ENCODE peak calls at places on chromosomes 5 and 9, in eight cellular contexts. J is AG08396; X is GM12891; V is Calu3; W is brain microvascular endothelial cell; L is activated effector memory CD4-positive, alpha-beta T cell treated with anti-CD3 and anti-CD28 coated beads, Interleukin-2, amount 50 U/mL, for 16 hours; Q is NCI-H748 treated with DMSO at 0.1 percent for 48 hours; B is mesothelial cell of epicardium. U is an unnamed sample.

GRCh38 chr5:4879693-4880303 is 260.3 kb upstream of the ADAMTS16 start:
- DNase-seq in J (peak), X (peak), V (peak), W (peak), L (peak), Q (peak), B (no peak), U (peak)

GRCh38 chr9:129557192-129558036 is 63.5 kb downstream of the C9orf50 start:
- DNase-seq in J (no peak), X (no peak), V (peak), W (peak), L (no peak), Q (no peak), B (no peak), U (no peak)

GRCh38 chr9:70485273-70485858 is 70.9 kb upstream of the KLF9 start:
- DNase-seq in J (no peak), X (no peak), V (no peak), W (peak), L (no peak), Q (no peak), B (no peak), U (no peak)

GRCh38 chr5:160432188-160432587 is 10.5 kb downstream of the PTTG1 start:
- DNase-seq in J (no peak), X (no peak), V (no peak), W (no peak), L (no peak), Q (no peak), B (no peak), U (no peak)

GRCh38 chr5:20556364-20556763 is 568.4 kb upstream of the CDH18 start:
- DNase-seq in J (no peak), X (no peak), V (no peak), W (no peak), L (no peak), Q (no peak), B (no peak), U (no peak)

GRCh38 chr9:91361294-91362201 is at the start of gene AUH:
- DNase-seq in J (peak), X (peak), V (peak), W (peak), L (peak), Q (peak), B (peak), U (peak)

GRCh38 chr5:150609843-150610584 is 30.4 kb upstream of the SYNPO start:
- DNase-seq in J (no peak), X (no peak), V (no peak), W (no peak), L (no peak), Q (no peak), B (no peak), U (no peak)

GRCh38 chr9:86511614-86512360 is 157.6 kb upstream of the TUT7 start:
- DNase-seq in J (no peak), X (no peak), V (no peak), W (no peak), L (no peak), Q (no peak), B (no peak), U (no peak)

GRCh38 chr5:108321341-108321740 is 60.6 kb downstream of the FBXL17 start:
- DNase-seq in J (no peak), X (no peak), V (no peak), W (no peak), L (no peak), Q (no peak), B (no peak), U (no peak)

GRCh38 chr9:124261787-124262595 is 4.2 kb downstream of the NEK6 start:
- DNase-seq in J (no peak), X (no peak), V (no peak), W (no peak), L (no peak), Q (no peak), B (no peak), U (no peak)

GRCh38 chr9:81462759-81463158 is 226.6 kb downstream of the TLE1 start:
- DNase-seq in J (no peak), X (no peak), V (no peak), W (no peak), L (no peak), Q (no peak), B (no peak), U (no peak)

GRCh38 chr5:44542470-44542869 is 153.2 kb upstream of the FGF10 start:
- DNase-seq in J (no peak), X (no peak), V (no peak), W (no peak), L (no peak), Q (no peak), B (no peak), U (no peak)

GRCh38 chr5:150523472-150524350 is 15.8 kb downstream of the NDST1 start:
- DNase-seq in J (peak), X (peak), V (peak), W (peak), L (no peak), Q (no peak), B (no peak), U (peak)

GRCh38 chr5:172428224-172429166 is 25.8 kb downstream of the SH3PXD2B start:
- DNase-seq in J (no peak), X (no peak), V (no peak), W (no peak), L (no peak), Q (no peak), B (no peak), U (no peak)

GRCh38 chr9:117377046-117377445 is 37.8 kb downstream of the ASTN2 start:
- DNase-seq in J (no peak), X (no peak), V (no peak), W (no peak), L (no peak), Q (no peak), B (no peak), U (no peak)

U was measured in COR-L47.